ENCODE peak calls at places on chromosomes 5 and 9, in nine cellular contexts. One of them, this sample, is unnamed. For H3K4me1, the result is how much of the 10 kb centered on the place peaks cover.

GRCh38 chr5:10600629-10601245 is 36.9 kb downstream of the ANKRD33B start:
- DNase-seq in left ventricle myocardium inferior: no peak
- DNase-seq in mesenchymal stem cell: no peak
- DNase-seq in IMR-90: no peak
- DNase-seq in A673: no peak
- DNase-seq in lower lobe of right lung: no peak
- DNase-seq in psoas muscle: no peak
- DNase-seq in body of pancreas: no peak
- DNase-seq in aorta: no peak
- DNase-seq in this sample: no peak

GRCh38 chr9:125233678-125234077 is 7.5 kb downstream of the HSPA5 start:
- DNase-seq in left ventricle myocardium inferior: no peak
- DNase-seq in mesenchymal stem cell: peak
- DNase-seq in IMR-90: peak
- DNase-seq in A673: peak
- DNase-seq in lower lobe of right lung: no peak
- DNase-seq in psoas muscle: no peak
- DNase-seq in body of pancreas: no peak
- DNase-seq in aorta: no peak
- DNase-seq in this sample: no peak

GRCh38 chr9:121399126-121399882 is 29.3 kb upstream of the STOM start:
- DNase-seq in left ventricle myocardium inferior: no peak
- DNase-seq in mesenchymal stem cell: peak
- DNase-seq in IMR-90: peak
- DNase-seq in A673: no peak
- DNase-seq in lower lobe of right lung: no peak
- DNase-seq in psoas muscle: no peak
- DNase-seq in body of pancreas: no peak
- DNase-seq in aorta: no peak
- DNase-seq in this sample: no peak

GRCh38 chr5:58925627-58926545 is 343.0 kb downstream of the RAB3C start:
- DNase-seq in left ventricle myocardium inferior: no peak
- DNase-seq in mesenchymal stem cell: no peak
- DNase-seq in IMR-90: no peak
- DNase-seq in A673: peak
- DNase-seq in lower lobe of right lung: no peak
- DNase-seq in psoas muscle: no peak
- DNase-seq in body of pancreas: no peak
- DNase-seq in aorta: no peak
- DNase-seq in this sample: no peak

GRCh38 chr9:38192731-38193130 is 123.7 kb upstream of the SHB start:
- DNase-seq in left ventricle myocardium inferior: no peak
- DNase-seq in mesenchymal stem cell: no peak
- DNase-seq in IMR-90: no peak
- DNase-seq in A673: no peak
- DNase-seq in lower lobe of right lung: no peak
- DNase-seq in psoas muscle: no peak
- DNase-seq in body of pancreas: no peak
- DNase-seq in aorta: no peak
- DNase-seq in this sample: no peak

GRCh38 chr5:125257057-125257970 is 510.9 kb upstream of the ZNF608 start:
- DNase-seq in left ventricle myocardium inferior: no peak
- DNase-seq in mesenchymal stem cell: no peak
- DNase-seq in IMR-90: peak
- DNase-seq in A673: peak
- DNase-seq in lower lobe of right lung: no peak
- DNase-seq in psoas muscle: no peak
- DNase-seq in body of pancreas: no peak
- DNase-seq in aorta: no peak
- DNase-seq in this sample: no peak

GRCh38 chr9:2506310-2506709 is 115.3 kb upstream of the VLDLR start:
- DNase-seq in left ventricle myocardium inferior: no peak
- DNase-seq in mesenchymal stem cell: no peak
- DNase-seq in IMR-90: no peak
- DNase-seq in A673: no peak
- DNase-seq in lower lobe of right lung: no peak
- DNase-seq in psoas muscle: no peak
- DNase-seq in body of pancreas: no peak
- DNase-seq in aorta: no peak
- DNase-seq in this sample: no peak

GRCh38 chr5:96565843-96566242 is 96.3 kb upstream of the CAST start:
- DNase-seq in left ventricle myocardium inferior: no peak
- DNase-seq in mesenchymal stem cell: peak
- DNase-seq in IMR-90: peak
- DNase-seq in A673: peak
- DNase-seq in lower lobe of right lung: no peak
- DNase-seq in psoas muscle: no peak
- DNase-seq in body of pancreas: no peak
- DNase-seq in aorta: no peak
- DNase-seq in this sample: no peak

GRCh38 chr9:977361-978116 is 1.1 kb downstream of the DMRT3 start:
- DNase-seq in left ventricle myocardium inferior: no peak
- DNase-seq in mesenchymal stem cell: no peak
- DNase-seq in IMR-90: no peak
- DNase-seq in A673: no peak
- DNase-seq in lower lobe of right lung: no peak
- DNase-seq in psoas muscle: no peak
- DNase-seq in body of pancreas: no peak
- DNase-seq in aorta: no peak
- DNase-seq in this sample: no peak
- H3K4me1 ChIP-seq in left ventricle myocardium inferior: under half
- H3K4me1 ChIP-seq in mesenchymal stem cell: under half
- H3K4me1 ChIP-seq in IMR-90: under half
- H3K4me1 ChIP-seq in A673: under half
- H3K4me1 ChIP-seq in lower lobe of right lung: under half
- H3K4me1 ChIP-seq in psoas muscle: under half
- H3K4me1 ChIP-seq in body of pancreas: under half
- H3K4me1 ChIP-seq in aorta: under half
- H3K4me1 ChIP-seq in this sample: under half

GRCh38 chr9:133252301-133252776 is 22.7 kb downstream of the ABO start:
- DNase-seq in left ventricle myocardium inferior: no peak
- DNase-seq in mesenchymal stem cell: no peak
- DNase-seq in IMR-90: no peak
- DNase-seq in A673: no peak
- DNase-seq in lower lobe of right lung: peak
- DNase-seq in psoas muscle: no peak
- DNase-seq in body of pancreas: no peak
- DNase-seq in aorta: no peak
- DNase-seq in this sample: no peak
- H3K4me3 ChIP-seq in left ventricle myocardium inferior: peak
- H3K4me3 ChIP-seq in mesenchymal stem cell: no peak
- H3K4me3 ChIP-seq in IMR-90: no peak
- H3K4me3 ChIP-seq in A673: no peak
- H3K4me3 ChIP-seq in lower lobe of right lung: peak
- H3K4me3 ChIP-seq in psoas muscle: peak
- H3K4me3 ChIP-seq in body of pancreas: no peak
- H3K4me3 ChIP-seq in aorta: no peak
- H3K4me3 ChIP-seq in this sample: no peak

GRCh38 chr9:114171500-114171899 is 16.2 kb downstream of the COL27A1 start:
- DNase-seq in left ventricle myocardium inferior: no peak
- DNase-seq in mesenchymal stem cell: no peak
- DNase-seq in IMR-90: no peak
- DNase-seq in A673: no peak
- DNase-seq in lower lobe of right lung: no peak
- DNase-seq in psoas muscle: no peak
- DNase-seq in body of pancreas: no peak
- DNase-seq in aorta: no peak
- DNase-seq in this sample: no peak
- H3K4me1 ChIP-seq in left ventricle myocardium inferior: half or more
- H3K4me1 ChIP-seq in mesenchymal stem cell: half or more
- H3K4me1 ChIP-seq in IMR-90: under half
- H3K4me1 ChIP-seq in A673: under half
- H3K4me1 ChIP-seq in lower lobe of right lung: under half
- H3K4me1 ChIP-seq in psoas muscle: under half
- H3K4me1 ChIP-seq in body of pancreas: under half
- H3K4me1 ChIP-seq in aorta: under half
- H3K4me1 ChIP-seq in this sample: under half

GRCh38 chr9:134922066-134922931 is 4.6 kb upstream of the FCN1 start:
- DNase-seq in left ventricle myocardium inferior: peak
- DNase-seq in mesenchymal stem cell: no peak
- DNase-seq in IMR-90: no peak
- DNase-seq in A673: no peak
- DNase-seq in lower lobe of right lung: peak
- DNase-seq in psoas muscle: no peak
- DNase-seq in body of pancreas: no peak
- DNase-seq in aorta: peak
- DNase-seq in this sample: no peak

GRCh38 chr9:134923466-134923865 is 5.8 kb upstream of the FCN1 start:
- DNase-seq in left ventricle myocardium inferior: no peak
- DNase-seq in mesenchymal stem cell: no peak
- DNase-seq in IMR-90: no peak
- DNase-seq in A673: no peak
- DNase-seq in lower lobe of right lung: peak
- DNase-seq in psoas muscle: no peak
- DNase-seq in body of pancreas: no peak
- DNase-seq in aorta: no peak
- DNase-seq in this sample: no peak

GRCh38 chr9:134925011-134925511 is 7.3 kb upstream of the FCN1 start:
- DNase-seq in left ventricle myocardium inferior: no peak
- DNase-seq in mesenchymal stem cell: no peak
- DNase-seq in IMR-90: no peak
- DNase-seq in A673: no peak
- DNase-seq in lower lobe of right lung: peak
- DNase-seq in psoas muscle: peak
- DNase-seq in body of pancreas: no peak
- DNase-seq in aorta: no peak
- DNase-seq in this sample: no peak

GRCh38 chr9:134919316-134919715 is 1.6 kb upstream of the FCN1 start:
- DNase-seq in left ventricle myocardium inferior: no peak
- DNase-seq in mesenchymal stem cell: no peak
- DNase-seq in IMR-90: no peak
- DNase-seq in A673: no peak
- DNase-seq in lower lobe of right lung: no peak
- DNase-seq in psoas muscle: no peak
- DNase-seq in body of pancreas: no peak
- DNase-seq in aorta: no peak
- DNase-seq in this sample: no peak

GRCh38 chr9:134922932-134923240 is 5.2 kb upstream of the FCN1 start:
- DNase-seq in left ventricle myocardium inferior: no peak
- DNase-seq in mesenchymal stem cell: no peak
- DNase-seq in IMR-90: no peak
- DNase-seq in A673: no peak
- DNase-seq in lower lobe of right lung: peak
- DNase-seq in psoas muscle: no peak
- DNase-seq in body of pancreas: no peak
- DNase-seq in aorta: no peak
- DNase-seq in this sample: no peak
- H3K4me3 ChIP-seq in left ventricle myocardium inferior: no peak
- H3K4me3 ChIP-seq in mesenchymal stem cell: no peak
- H3K4me3 ChIP-seq in IMR-90: no peak
- H3K4me3 ChIP-seq in A673: no peak
- H3K4me3 ChIP-seq in lower lobe of right lung: no peak
- H3K4me3 ChIP-seq in psoas muscle: no peak
- H3K4me3 ChIP-seq in body of pancreas: no peak
- H3K4me3 ChIP-seq in aorta: no peak
- H3K4me3 ChIP-seq in this sample: no peak